ENCODE peak calls at places on chromosome 17, in five cellular contexts. One of them, this sample, is unnamed.

GRCh38 chr17:37478187-37478586 is 11.5 kb upstream of the DUSP14 start:
- DNase-seq in NCI-H146: no peak
- DNase-seq in H7: no peak
- DNase-seq in astrocyte of the hippocampus: no peak
- DNase-seq in stimulated activated CD8-positive, alpha-beta memory T cell treated with anti-CD3 and anti-CD28 coated beads, Interleukin-4, amount 100 ng/mL, for 24 hours: no peak
- DNase-seq in this sample: no peak

GRCh38 chr17:225551-225950 is 44.1 kb upstream of the DOC2B start:
- DNase-seq in astrocyte of the hippocampus: no peak
- DNase-seq in H7: no peak
- DNase-seq in NCI-H146: no peak
- DNase-seq in stimulated activated CD8-positive, alpha-beta memory T cell treated with anti-CD3 and anti-CD28 coated beads, Interleukin-4, amount 100 ng/mL, for 24 hours: no peak
- DNase-seq in this sample: no peak

GRCh38 chr17:66290097-66290722 is 12.2 kb upstream of the PRKCA start:
- DNase-seq in NCI-H146: no peak
- DNase-seq in stimulated activated CD8-positive, alpha-beta memory T cell treated with anti-CD3 and anti-CD28 coated beads, Interleukin-4, amount 100 ng/mL, for 24 hours: no peak
- DNase-seq in astrocyte of the hippocampus: no peak
- DNase-seq in H7: no peak
- DNase-seq in this sample: peak; percentile 23

GRCh38 chr17:57357830-57358426 is 101.6 kb downstream of the MSI2 start:
- DNase-seq in NCI-H146: no peak
- DNase-seq in stimulated activated CD8-positive, alpha-beta memory T cell treated with anti-CD3 and anti-CD28 coated beads, Interleukin-4, amount 100 ng/mL, for 24 hours: no peak
- DNase-seq in H7: no peak
- DNase-seq in astrocyte of the hippocampus: peak; percentile 20
- DNase-seq in this sample: no peak

GRCh38 chr17:20200016-20200788 is 191.0 kb downstream of the SPECC1 start:
- DNase-seq in stimulated activated CD8-positive, alpha-beta memory T cell treated with anti-CD3 and anti-CD28 coated beads, Interleukin-4, amount 100 ng/mL, for 24 hours: no peak
- DNase-seq in H7: no peak
- DNase-seq in NCI-H146: no peak
- DNase-seq in astrocyte of the hippocampus: no peak
- DNase-seq in this sample: no peak

GRCh38 chr17:27565874-27566672 is 64.9 kb upstream of the LGALS9 start:
- DNase-seq in NCI-H146: no peak
- DNase-seq in astrocyte of the hippocampus: no peak
- DNase-seq in H7: no peak
- DNase-seq in stimulated activated CD8-positive, alpha-beta memory T cell treated with anti-CD3 and anti-CD28 coated beads, Interleukin-4, amount 100 ng/mL, for 24 hours: peak; percentile 39
- DNase-seq in this sample: no peak

GRCh38 chr17:43645765-43646481 is 15.8 kb downstream of the MEOX1 start:
- DNase-seq in H7: peak; percentile 94
- DNase-seq in NCI-H146: no peak
- DNase-seq in astrocyte of the hippocampus: peak; percentile 60
- DNase-seq in stimulated activated CD8-positive, alpha-beta memory T cell treated with anti-CD3 and anti-CD28 coated beads, Interleukin-4, amount 100 ng/mL, for 24 hours: no peak
- DNase-seq in this sample: no peak

GRCh38 chr17:35313875-35314409 is 59.5 kb downstream of the SLFN11 start:
- DNase-seq in stimulated activated CD8-positive, alpha-beta memory T cell treated with anti-CD3 and anti-CD28 coated beads, Interleukin-4, amount 100 ng/mL, for 24 hours: no peak
- DNase-seq in NCI-H146: no peak
- DNase-seq in astrocyte of the hippocampus: peak; percentile 2
- DNase-seq in H7: peak; percentile 27
- DNase-seq in this sample: no peak

GRCh38 chr17:74042744-74043486 is 160.6 kb upstream of the RPL38 start:
- DNase-seq in stimulated activated CD8-positive, alpha-beta memory T cell treated with anti-CD3 and anti-CD28 coated beads, Interleukin-4, amount 100 ng/mL, for 24 hours: peak; percentile 1
- DNase-seq in astrocyte of the hippocampus: peak; percentile 85
- DNase-seq in H7: no peak
- DNase-seq in NCI-H146: no peak
- DNase-seq in this sample: peak; percentile 94

GRCh38 chr17:7513850-7514419 is 29.8 kb downstream of the POLR2A start:
- DNase-seq in H7: peak; percentile 49
- DNase-seq in stimulated activated CD8-positive, alpha-beta memory T cell treated with anti-CD3 and anti-CD28 coated beads, Interleukin-4, amount 100 ng/mL, for 24 hours: no peak
- DNase-seq in NCI-H146: no peak
- DNase-seq in astrocyte of the hippocampus: no peak
- DNase-seq in this sample: no peak

GRCh38 chr17:21814776-21815175 is 122.5 kb downstream of the KCNJ18 start:
- DNase-seq in H7: peak; percentile 2
- DNase-seq in NCI-H146: no peak
- DNase-seq in stimulated activated CD8-positive, alpha-beta memory T cell treated with anti-CD3 and anti-CD28 coated beads, Interleukin-4, amount 100 ng/mL, for 24 hours: no peak
- DNase-seq in astrocyte of the hippocampus: no peak
- DNase-seq in this sample: no peak

GRCh38 chr17:50660042-50660886 is 25.6 kb downstream of the ABCC3 start:
- DNase-seq in stimulated activated CD8-positive, alpha-beta memory T cell treated with anti-CD3 and anti-CD28 coated beads, Interleukin-4, amount 100 ng/mL, for 24 hours: no peak
- DNase-seq in astrocyte of the hippocampus: no peak
- DNase-seq in NCI-H146: peak; percentile 57
- DNase-seq in H7: no peak
- DNase-seq in this sample: no peak

GRCh38 chr17:57112994-57113393 is 27.9 kb downstream of the AKAP1 start:
- DNase-seq in H7: no peak
- DNase-seq in NCI-H146: no peak
- DNase-seq in stimulated activated CD8-positive, alpha-beta memory T cell treated with anti-CD3 and anti-CD28 coated beads, Interleukin-4, amount 100 ng/mL, for 24 hours: no peak
- DNase-seq in astrocyte of the hippocampus: no peak
- DNase-seq in this sample: no peak

GRCh38 chr17:48051706-48052486 is 3.7 kb downstream of the NFE2L1 start:
- DNase-seq in stimulated activated CD8-positive, alpha-beta memory T cell treated with anti-CD3 and anti-CD28 coated beads, Interleukin-4, amount 100 ng/mL, for 24 hours: no peak
- DNase-seq in astrocyte of the hippocampus: peak; percentile 94
- DNase-seq in NCI-H146: no peak
- DNase-seq in H7: no peak
- DNase-seq in this sample: peak; percentile 48

GRCh38 chr17:49723423-49723822 is 15.7 kb upstream of the SLC35B1 start:
- DNase-seq in NCI-H146: no peak
- DNase-seq in H7: no peak
- DNase-seq in stimulated activated CD8-positive, alpha-beta memory T cell treated with anti-CD3 and anti-CD28 coated beads, Interleukin-4, amount 100 ng/mL, for 24 hours: no peak
- DNase-seq in astrocyte of the hippocampus: no peak
- DNase-seq in this sample: no peak

GRCh38 chr17:39054111-39054645 is 87.0 kb upstream of the FBXO47 start:
- DNase-seq in NCI-H146: no peak
- DNase-seq in H7: no peak
- DNase-seq in stimulated activated CD8-positive, alpha-beta memory T cell treated with anti-CD3 and anti-CD28 coated beads, Interleukin-4, amount 100 ng/mL, for 24 hours: no peak
- DNase-seq in astrocyte of the hippocampus: no peak
- DNase-seq in this sample: no peak

GRCh38 chr17:66889480-66890230 is 54.7 kb downstream of the CACNG5 start:
- DNase-seq in astrocyte of the hippocampus: no peak
- DNase-seq in H7: no peak
- DNase-seq in NCI-H146: no peak
- DNase-seq in stimulated activated CD8-positive, alpha-beta memory T cell treated with anti-CD3 and anti-CD28 coated beads, Interleukin-4, amount 100 ng/mL, for 24 hours: no peak
- DNase-seq in this sample: no peak

GRCh38 chr17:68053237-68054030 is 17.9 kb downstream of the KPNA2 start:
- DNase-seq in astrocyte of the hippocampus: no peak
- DNase-seq in H7: no peak
- DNase-seq in stimulated activated CD8-positive, alpha-beta memory T cell treated with anti-CD3 and anti-CD28 coated beads, Interleukin-4, amount 100 ng/mL, for 24 hours: no peak
- DNase-seq in NCI-H146: no peak
- DNase-seq in this sample: no peak

GRCh38 chr17:73223626-73224616 is 31.1 kb downstream of the COG1 start:
- DNase-seq in astrocyte of the hippocampus: no peak
- DNase-seq in NCI-H146: no peak
- DNase-seq in stimulated activated CD8-positive, alpha-beta memory T cell treated with anti-CD3 and anti-CD28 coated beads, Interleukin-4, amount 100 ng/mL, for 24 hours: no peak
- DNase-seq in H7: no peak
- DNase-seq in this sample: no peak

GRCh38 chr17:78125976-78126894 is 2.3 kb downstream of the TMC6 start:
- DNase-seq in stimulated activated CD8-positive, alpha-beta memory T cell treated with anti-CD3 and anti-CD28 coated beads, Interleukin-4, amount 100 ng/mL, for 24 hours: no peak
- DNase-seq in H7: peak; percentile 61
- DNase-seq in NCI-H146: no peak
- DNase-seq in astrocyte of the hippocampus: no peak
- DNase-seq in this sample: no peak

GRCh38 chr17:1847191-1847590 is 17.4 kb downstream of the RPA1 start:
- DNase-seq in astrocyte of the hippocampus: no peak
- DNase-seq in H7: no peak
- DNase-seq in stimulated activated CD8-positive, alpha-beta memory T cell treated with anti-CD3 and anti-CD28 coated beads, Interleukin-4, amount 100 ng/mL, for 24 hours: no peak
- DNase-seq in NCI-H146: no peak
- DNase-seq in this sample: no peak

GRCh38 chr17:13154932-13155331 is 137.1 kb upstream of the ELAC2 start:
- DNase-seq in stimulated activated CD8-positive, alpha-beta memory T cell treated with anti-CD3 and anti-CD28 coated beads, Interleukin-4, amount 100 ng/mL, for 24 hours: no peak
- DNase-seq in NCI-H146: no peak
- DNase-seq in astrocyte of the hippocampus: no peak
- DNase-seq in H7: no peak
- DNase-seq in this sample: no peak

GRCh38 chr17:68777856-68778694 is 176.9 kb upstream of the FAM20A start:
- DNase-seq in NCI-H146: peak; percentile 48
- DNase-seq in astrocyte of the hippocampus: no peak
- DNase-seq in stimulated activated CD8-positive, alpha-beta memory T cell treated with anti-CD3 and anti-CD28 coated beads, Interleukin-4, amount 100 ng/mL, for 24 hours: no peak
- DNase-seq in H7: no peak
- DNase-seq in this sample: no peak